ENCODE peak calls at places on chromosomes 6 and 20, in five cellular contexts. O is HCT116, D is GM23248, H is MM.1S, Y is PC-3. K is an unnamed sample.

GRCh38 chr6:155126727-155127439 is 131.8 kb downstream of the TIAM2 start:
- DNase-seq in O (peak), D (peak), H (no peak), Y (peak), K (no peak)

GRCh38 chr6:35341557-35341956 is 801 bp upstream of the PPARD start:
- DNase-seq in O (peak), D (no peak), H (no peak), Y (no peak), K (no peak)

GRCh38 chr20:34515484-34516037 is 661 bp upstream of the DYNLRB1 start:
- DNase-seq in O (no peak), D (peak), H (peak), Y (peak), K (peak)

GRCh38 chr6:97674802-97675201 is 391.8 kb upstream of the MMS22L start:
- DNase-seq in O (no peak), D (peak), H (no peak), Y (no peak), K (no peak)

GRCh38 chr6:137777299-137778075 is 89.6 kb upstream of the TNFAIP3 start:
- DNase-seq in O (no peak), D (peak), H (no peak), Y (no peak), K (no peak)

GRCh38 chr6:169849396-169849795 is 98.0 kb downstream of the ERMARD start:
- DNase-seq in O (no peak), D (no peak), H (no peak), Y (no peak), K (no peak)

GRCh38 chr6:5532941-5533340 is 271.6 kb downstream of the FARS2 start:
- DNase-seq in O (no peak), D (no peak), H (no peak), Y (no peak), K (no peak)

GRCh38 chr6:56037587-56037986 is 162.2 kb upstream of the BMP5 start:
- DNase-seq in O (no peak), D (no peak), H (no peak), Y (no peak), K (no peak)

GRCh38 chr6:167828325-167828956 is 1.7 kb downstream of the AFDN start:
- DNase-seq in O (no peak), D (no peak), H (no peak), Y (peak), K (no peak)

GRCh38 chr6:66496659-66497058 is 789.6 kb upstream of the EYS start:
- DNase-seq in O (no peak), D (no peak), H (peak), Y (peak), K (peak)

GRCh38 chr6:52839124-52840055 is 1.2 kb downstream of the GSTA5 start:
- DNase-seq in O (peak), D (peak), H (peak), Y (peak), K (peak)

GRCh38 chr6:36032245-36032644 is 4.6 kb downstream of the MAPK14 start:
- DNase-seq in O (no peak), D (no peak), H (no peak), Y (no peak), K (no peak)

GRCh38 chr6:36676142-36677058 is 2.1 kb upstream of the CDKN1A start:
- DNase-seq in O (no peak), D (peak), H (no peak), Y (no peak), K (peak)

GRCh38 chr6:52958546-52959255 is 36.4 kb downstream of the GSTA4 start:
- DNase-seq in O (no peak), D (no peak), H (no peak), Y (peak), K (no peak)

GRCh38 chr6:89311853-89312531 is 3.1 kb downstream of the GABRR2 start:
- DNase-seq in O (no peak), D (peak), H (no peak), Y (peak), K (peak)

GRCh38 chr20:33947709-33948295 is 45.9 kb upstream of the RALY start:
- DNase-seq in O (peak), D (peak), H (peak), Y (peak), K (peak)

GRCh38 chr6:43246301-43247114 is 3.2 kb downstream of the TTBK1 start:
- DNase-seq in O (peak), D (no peak), H (peak), Y (no peak), K (peak)

GRCh38 chr6:29501106-29501505 is 13.3 kb upstream of the MAS1L start:
- DNase-seq in O (no peak), D (no peak), H (no peak), Y (no peak), K (no peak)

GRCh38 chr20:63707558-63708300 is at the start of the genes ARFRP1 and ZGPAT:
- DNase-seq in O (peak), D (peak), H (peak), Y (peak), K (peak)

GRCh38 chr20:11919046-11919445 is 1.4 kb downstream of the BTBD3 start:
- DNase-seq in O (no peak), D (no peak), H (peak), Y (no peak), K (peak)

GRCh38 chr20:609371-609964 is 641 bp downstream of the TCF15 start:
- DNase-seq in O (no peak), D (no peak), H (no peak), Y (no peak), K (no peak)
- TF ChIP-seq EZH2 in O (no peak), D (peak), H (no peak), Y (no peak), K (peak)

DNA sequence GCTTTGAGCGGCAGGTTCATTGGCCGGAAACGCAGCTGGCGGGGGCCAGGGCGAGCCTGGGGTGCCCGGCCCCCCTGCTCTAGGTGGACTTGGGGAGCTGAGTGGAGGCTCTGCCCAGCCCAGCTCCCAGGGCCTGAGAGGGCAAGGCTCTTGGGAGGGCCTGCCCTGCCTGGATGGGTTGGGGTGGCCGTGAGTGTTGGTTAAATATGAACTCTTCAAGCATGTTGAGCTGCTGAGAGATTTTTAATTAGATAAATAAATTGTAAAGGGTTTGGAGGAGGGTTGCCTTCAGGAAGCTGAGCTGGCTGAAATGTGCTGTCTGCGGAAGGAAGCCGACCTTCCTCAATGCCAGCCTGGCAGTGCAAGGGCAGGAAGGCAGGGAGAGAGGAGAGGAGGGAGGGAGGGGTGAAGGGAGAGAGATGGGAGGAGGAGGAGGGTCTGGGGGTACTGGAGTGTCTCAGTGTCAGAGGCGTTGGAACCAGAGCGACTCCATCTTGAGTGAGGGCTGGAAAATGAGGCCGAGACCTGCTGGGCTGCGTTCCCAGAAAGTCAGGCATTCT is 39.4 kb upstream of the PMEPA1 start:
- DNase-seq in O (no peak), D (no peak), H (no peak), Y (no peak), K (no peak)
- H3K9ac ChIP-seq in O (no peak), D (peak), H (no peak), Y (peak), K (no peak)

GRCh38 chr20:20795119-20795518 is 82.7 kb upstream of the RALGAPA2 start:
- DNase-seq in O (no peak), D (no peak), H (no peak), Y (no peak), K (no peak)

GRCh38 chr20:20796766-20797415 is 84.4 kb upstream of the RALGAPA2 start:
- DNase-seq in O (no peak), D (no peak), H (no peak), Y (no peak), K (no peak)

GRCh38 chr20:20795721-20796120 is 83.3 kb upstream of the RALGAPA2 start:
- DNase-seq in O (no peak), D (no peak), H (no peak), Y (no peak), K (no peak)

GRCh38 chr20:20791664-20792568 is 79.5 kb upstream of the RALGAPA2 start:
- DNase-seq in O (no peak), D (no peak), H (no peak), Y (no peak), K (no peak)

GRCh38 chr20:20793570-20793969 is 81.1 kb upstream of the RALGAPA2 start:
- DNase-seq in O (no peak), D (no peak), H (no peak), Y (no peak), K (no peak)
- TF ChIP-seq EZH2phosphoT487 in O (no peak), D (no peak), H (no peak), Y (no peak), K (no peak)

DNA sequence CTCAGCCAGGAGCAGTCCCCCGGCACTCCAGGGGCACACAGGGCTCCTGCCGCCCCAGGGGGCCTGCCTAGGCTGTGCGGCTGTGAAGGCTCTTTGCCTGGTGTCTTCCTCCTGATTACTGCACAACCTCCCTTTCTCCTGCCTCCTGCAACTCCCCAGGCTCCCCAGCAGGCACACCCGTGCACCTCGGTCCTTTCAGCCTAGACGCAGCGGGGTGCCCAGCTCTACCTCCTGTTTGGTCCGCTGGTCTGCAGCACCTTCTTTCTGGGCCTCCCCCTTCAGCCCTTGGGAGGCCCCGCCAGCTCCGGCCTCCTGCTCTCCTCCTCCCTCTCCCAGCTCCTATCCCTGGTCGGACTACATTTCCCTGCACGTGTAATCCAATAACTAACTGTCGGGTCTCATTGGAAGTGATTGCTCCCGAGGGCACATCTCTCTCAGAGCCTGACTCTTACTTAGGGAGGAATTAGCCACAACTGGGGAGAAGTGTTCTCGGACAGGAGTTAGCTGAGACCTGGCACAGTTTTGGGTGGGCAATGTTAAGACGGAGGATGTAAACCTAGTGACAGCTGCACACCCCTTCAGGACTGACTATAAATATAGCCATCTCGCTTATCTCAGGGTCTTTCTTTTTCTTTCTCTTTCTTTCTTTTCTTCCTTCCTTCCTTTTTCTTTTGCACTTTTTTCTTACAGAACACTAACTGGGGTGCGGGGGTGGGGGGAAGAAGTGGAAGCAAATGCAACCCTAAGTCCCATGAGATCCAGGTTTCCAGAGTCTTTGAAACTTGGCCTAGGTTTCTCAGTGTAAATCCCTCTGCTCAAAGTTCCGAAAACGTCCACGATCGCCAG is 1.1 kb upstream of the FOXF2 start:
- DNase-seq in O (no peak), D (no peak), H (no peak), Y (no peak), K (peak)
- TF ChIP-seq EZH2 in O (no peak), D (no peak), H (no peak), Y (no peak), K (peak)

GRCh38 chr6:106511274-106512047 is 117.8 kb downstream of the RTN4IP1 start:
- DNase-seq in O (no peak), D (peak), H (no peak), Y (peak), K (peak)

GRCh38 chr6:106513813-106514212 is 115.5 kb downstream of the RTN4IP1 start:
- DNase-seq in O (no peak), D (peak), H (no peak), Y (peak), K (no peak)

GRCh38 chr6:106512958-106513480 is 116.3 kb downstream of the RTN4IP1 start:
- DNase-seq in O (no peak), D (no peak), H (no peak), Y (no peak), K (no peak)

GRCh38 chr6:106510090-106510970 is 119.0 kb downstream of the RTN4IP1 start:
- DNase-seq in O (no peak), D (peak), H (peak), Y (peak), K (peak)

GRCh38 chr6:106512048-106512957 is 117.0 kb downstream of the RTN4IP1 start:
- DNase-seq in O (no peak), D (peak), H (peak), Y (peak), K (peak)
- H3K9ac ChIP-seq in O (peak), D (peak), H (no peak), Y (peak), K (no peak)

DNA sequence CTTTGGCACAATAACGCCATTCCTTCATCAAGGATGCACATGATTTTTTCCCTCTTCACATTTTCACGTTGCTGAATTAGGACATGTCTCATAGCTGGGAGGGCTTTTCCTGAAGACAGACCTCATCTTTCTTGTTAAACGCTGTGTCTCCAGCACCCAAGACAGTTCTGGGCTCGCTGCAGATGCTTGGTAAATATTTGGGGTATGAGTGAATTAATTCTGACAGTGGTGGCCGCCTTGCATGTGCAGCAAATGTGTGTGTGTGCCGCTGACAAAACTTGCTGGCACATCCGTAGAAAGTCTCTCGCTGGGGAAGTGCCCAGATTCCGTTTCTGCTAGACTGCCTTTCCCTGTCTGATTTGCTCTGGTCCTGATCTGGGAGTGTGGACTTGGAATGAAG is 48.1 kb upstream of the ZNFX1 start:
- DNase-seq in O (no peak), D (peak), H (no peak), Y (no peak), K (no peak)
- TF ChIP-seq EZH2phosphoT487 in O (no peak), D (no peak), H (no peak), Y (no peak), K (no peak)

DNA sequence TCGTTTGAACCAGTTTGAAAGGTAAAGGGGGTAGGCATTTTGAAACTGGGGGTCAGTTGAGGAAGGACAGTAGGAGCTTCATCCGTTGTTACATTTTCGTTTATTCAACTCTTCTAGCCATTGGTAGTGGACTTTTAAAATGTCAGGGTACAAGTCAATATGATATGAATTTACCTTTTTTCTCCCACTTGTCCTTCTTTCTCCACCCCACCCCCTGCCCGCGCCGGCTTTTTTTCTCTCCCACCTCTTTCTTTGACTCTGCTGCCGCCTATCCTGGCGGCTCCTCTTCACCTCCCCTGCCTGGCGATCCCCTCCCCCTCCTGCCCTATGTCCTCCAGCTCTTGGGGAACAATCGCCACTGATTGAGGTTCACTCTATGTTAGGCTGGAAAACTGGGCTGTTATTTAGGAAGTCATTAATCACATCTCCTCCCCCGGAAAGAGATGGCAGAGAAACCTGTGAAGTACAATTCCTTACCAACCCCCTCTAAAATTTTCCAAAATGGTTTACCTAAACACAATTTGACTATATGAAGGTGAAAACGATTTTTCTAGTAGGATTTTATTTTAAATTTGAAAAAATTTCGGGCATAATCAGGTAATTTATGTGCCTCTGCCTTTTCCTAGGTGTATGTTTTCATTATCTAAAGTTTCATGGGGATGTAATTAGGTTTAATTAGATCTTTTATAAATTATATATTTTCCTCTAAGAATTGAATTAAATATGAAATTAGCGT is 812 bp upstream of the LIN28B start:
- DNase-seq in O (no peak), D (no peak), H (no peak), Y (no peak), K (peak)
- TF ChIP-seq EZH2 in O (no peak), D (peak), H (no peak), Y (no peak), K (no peak)

GRCh38 chr20:45888681-45889080 is 1.3 kb upstream of the SPATA25 start:
- DNase-seq in O (no peak), D (no peak), H (no peak), Y (no peak), K (no peak)
- H3K9ac ChIP-seq in O (no peak), D (no peak), H (no peak), Y (no peak), K (no peak)

DNA sequence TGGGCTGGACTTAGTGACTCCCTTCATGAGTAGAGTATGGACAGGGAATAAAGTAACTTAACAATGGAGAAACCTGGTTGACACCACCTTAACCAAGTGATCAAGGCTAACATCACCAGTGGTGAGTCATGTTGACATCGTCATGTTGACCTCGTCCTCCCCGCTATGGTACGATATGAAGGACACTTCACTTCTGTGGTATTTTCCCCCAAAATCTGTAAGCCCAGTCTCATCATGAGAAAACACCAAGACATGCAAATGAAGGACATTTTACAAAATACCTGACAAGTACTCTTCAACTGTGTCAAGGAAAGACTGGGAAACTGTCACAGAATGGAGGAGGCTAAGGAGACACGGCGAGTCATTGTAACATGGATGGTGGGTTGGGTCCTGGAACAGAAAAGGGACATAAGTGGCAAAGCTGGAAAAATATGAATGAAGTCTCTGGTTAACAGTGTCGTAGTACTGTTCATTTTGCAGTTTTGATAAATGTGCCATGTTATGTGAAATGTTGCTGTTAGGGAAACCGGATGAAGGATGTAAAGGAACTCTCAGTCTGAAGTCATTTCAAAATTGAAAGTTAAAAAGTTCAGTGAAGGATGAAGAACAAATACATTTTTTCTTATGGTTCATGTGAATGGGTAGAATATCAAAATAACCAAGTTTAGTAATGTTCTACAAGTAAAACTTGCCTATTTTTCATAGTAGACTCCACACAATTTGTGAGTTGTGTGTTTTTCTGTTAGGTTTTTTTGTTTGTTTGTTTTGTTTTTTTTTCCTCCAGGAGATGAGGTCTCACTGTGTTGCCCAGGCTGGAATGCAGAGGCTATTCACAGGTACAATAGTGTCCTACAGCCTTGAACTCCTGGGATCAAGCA is 247.5 kb downstream of the TMEM242 start:
- DNase-seq in O (peak), D (peak), H (no peak), Y (peak), K (no peak)
- TF ChIP-seq EZH2phosphoT487 in O (no peak), D (no peak), H (no peak), Y (no peak), K (no peak)

GRCh38 chr6:4174042-4174441 is 38.7 kb upstream of the ECI2 start:
- DNase-seq in O (no peak), D (no peak), H (no peak), Y (peak), K (no peak)

GRCh38 chr6:4178737-4179333 is 43.5 kb upstream of the ECI2 start:
- DNase-seq in O (no peak), D (no peak), H (no peak), Y (no peak), K (no peak)

GRCh38 chr6:4180653-4181255 is 45.4 kb upstream of the ECI2 start:
- DNase-seq in O (peak), D (peak), H (no peak), Y (peak), K (peak)

GRCh38 chr6:4179960-4180652 is 44.7 kb upstream of the ECI2 start:
- DNase-seq in O (no peak), D (peak), H (no peak), Y (no peak), K (no peak)

DNA sequence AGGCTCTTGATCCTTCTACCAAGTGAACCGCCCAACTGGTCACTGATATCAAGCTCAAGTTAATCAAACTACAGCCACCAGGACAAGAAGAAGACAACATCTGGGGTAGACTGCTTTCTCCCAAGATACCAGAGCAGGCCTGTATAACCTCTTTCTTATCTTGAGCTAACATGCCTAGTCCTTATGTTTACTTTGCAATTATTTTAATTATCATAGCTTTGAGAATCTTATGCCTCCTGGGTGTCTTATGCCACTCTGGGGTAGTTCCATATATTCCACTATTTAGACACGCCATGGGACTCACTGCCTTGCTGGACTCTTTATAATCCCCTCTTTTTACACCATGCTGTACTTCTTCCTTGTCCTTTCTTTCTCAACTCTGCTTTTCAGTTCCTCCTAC is 41.5 kb upstream of the ECI2 start:
- DNase-seq in O (no peak), D (no peak), H (no peak), Y (no peak), K (no peak)
- TF ChIP-seq EZH2 in O (no peak), D (no peak), H (no peak), Y (no peak), K (no peak)

K was measured in neural progenitor cell.